ENCODE peak calls at places on chromosomes 1 and 21, in eight cellular contexts. L, P, G, C, Q, K, D and O are unnamed samples.

GRCh38 chr1:211468595-211468994 is 23.4 kb downstream of the RD3 start:
- DNase-seq in L (no peak), P (no peak), G (no peak), C (no peak), Q (no peak), K (no peak), D (no peak), O (no peak)

GRCh38 chr1:172719066-172719627 is 60.2 kb downstream of the FASLG start:
- DNase-seq in L (no peak), P (peak), G (no peak), C (peak), Q (no peak), K (no peak), D (no peak), O (no peak)

GRCh38 chr1:7387053-7387861 is 383.8 kb upstream of the VAMP3 start:
- DNase-seq in L (peak), P (peak), G (no peak), C (peak), Q (peak), K (peak), D (peak), O (peak)

GRCh38 chr1:21623411-21623961 is 45.7 kb downstream of the RAP1GAP start:
- DNase-seq in L (peak), P (peak), G (no peak), C (peak), Q (no peak), K (no peak), D (no peak), O (no peak)

GRCh38 chr21:32314806-32315205 is 16.2 kb downstream of the MRAP start:
- DNase-seq in L (no peak), P (no peak), G (no peak), C (no peak), Q (no peak), K (no peak), D (no peak), O (no peak)

GRCh38 chr1:212981571-212982328 is 31.4 kb downstream of the VASH2 start:
- DNase-seq in L (no peak), P (no peak), G (no peak), C (no peak), Q (peak), K (peak), D (no peak), O (no peak)

GRCh38 chr1:19033926-19034680 is 77.6 kb upstream of the IFFO2 start:
- DNase-seq in L (no peak), P (peak), G (no peak), C (peak), Q (no peak), K (peak), D (peak), O (no peak)

GRCh38 chr1:173798078-173798477 is 26.4 kb upstream of the DARS2 start:
- DNase-seq in L (no peak), P (peak), G (no peak), C (peak), Q (no peak), K (no peak), D (no peak), O (no peak)

GRCh38 chr1:28885472-28885877 is 28.9 kb upstream of the EPB41 start:
- DNase-seq in L (no peak), P (no peak), G (no peak), C (no peak), Q (peak), K (peak), D (no peak), O (no peak)

GRCh38 chr21:35220301-35220700 is 171.2 kb upstream of the RUNX1 start:
- DNase-seq in L (no peak), P (no peak), G (no peak), C (no peak), Q (no peak), K (no peak), D (no peak), O (no peak)

GRCh38 chr1:230167419-230167852 is 100.4 kb downstream of the GALNT2 start:
- DNase-seq in L (no peak), P (peak), G (no peak), C (peak), Q (peak), K (peak), D (no peak), O (no peak)

GRCh38 chr1:29650041-29650400 is 413.7 kb downstream of the PTPRU start:
- DNase-seq in L (no peak), P (peak), G (no peak), C (peak), Q (no peak), K (no peak), D (no peak), O (no peak)

GRCh38 chr21:25878334-25878733 is 143.6 kb downstream of the GABPA start:
- DNase-seq in L (no peak), P (peak), G (no peak), C (peak), Q (no peak), K (no peak), D (no peak), O (no peak)

GRCh38 chr1:80217377-80217986 is 1211.0 kb upstream of the ADGRL4 start:
- DNase-seq in L (no peak), P (peak), G (no peak), C (peak), Q (no peak), K (peak), D (no peak), O (no peak)

GRCh38 chr1:152623203-152623844 is 421 bp upstream of the LCE3A start:
- DNase-seq in L (no peak), P (no peak), G (no peak), C (peak), Q (no peak), K (no peak), D (no peak), O (no peak)

GRCh38 chr1:204842892-204843291 is 27.8 kb upstream of the NFASC start:
- DNase-seq in L (no peak), P (no peak), G (no peak), C (no peak), Q (no peak), K (no peak), D (no peak), O (no peak)

GRCh38 chr1:192579319-192579738 is 3.8 kb downstream of the RGS1 start:
- DNase-seq in L (no peak), P (peak), G (no peak), C (no peak), Q (no peak), K (no peak), D (no peak), O (no peak)

GRCh38 chr1:226838456-226838855 is 32.0 kb upstream of the PSEN2 start:
- DNase-seq in L (no peak), P (no peak), G (no peak), C (no peak), Q (no peak), K (no peak), D (no peak), O (no peak)

GRCh38 chr21:28106370-28106890 is 886.2 kb downstream of the LTN1 start:
- DNase-seq in L (no peak), P (no peak), G (no peak), C (no peak), Q (no peak), K (no peak), D (no peak), O (no peak)

GRCh38 chr1:8022395-8023286 is 3.5 kb downstream of the ERRFI1 start:
- DNase-seq in L (no peak), P (no peak), G (no peak), C (no peak), Q (no peak), K (no peak), D (no peak), O (no peak)

GRCh38 chr1:226687476-226687875 is 51.6 kb downstream of the ITPKB start:
- DNase-seq in L (no peak), P (no peak), G (peak), C (no peak), Q (no peak), K (no peak), D (peak), O (no peak)

GRCh38 chr1:201633811-201634210 is 94.9 kb downstream of the NAV1 start:
- DNase-seq in L (no peak), P (no peak), G (no peak), C (no peak), Q (no peak), K (no peak), D (no peak), O (no peak)

GRCh38 chr1:165845992-165846748 is 18.8 kb downstream of the UCK2 start:
- DNase-seq in L (no peak), P (no peak), G (no peak), C (no peak), Q (no peak), K (no peak), D (no peak), O (no peak)

GRCh38 chr1:109161836-109162606 is 48.1 kb downstream of the ELAPOR1 start:
- DNase-seq in L (no peak), P (peak), G (no peak), C (peak), Q (no peak), K (no peak), D (peak), O (no peak)

GRCh38 chr1:96306809-96307208 is 414.8 kb upstream of the PTBP2 start:
- DNase-seq in L (no peak), P (peak), G (no peak), C (peak), Q (no peak), K (no peak), D (no peak), O (no peak)

GRCh38 chr21:45556645-45557601 is 14.7 kb upstream of the SLC19A1 start:
- DNase-seq in L (peak), P (peak), G (no peak), C (no peak), Q (peak), K (peak), D (peak), O (no peak)

GRCh38 chr1:151822404-151822803 is 9.2 kb downstream of the RORC start:
- DNase-seq in L (no peak), P (no peak), G (no peak), C (no peak), Q (no peak), K (no peak), D (no peak), O (no peak)

GRCh38 chr1:176241385-176242015 is 34.4 kb upstream of the COP1 start:
- DNase-seq in L (no peak), P (peak), G (no peak), C (peak), Q (no peak), K (no peak), D (no peak), O (no peak)

GRCh38 chr1:19049798-19050197 is 93.3 kb upstream of the IFFO2 start:
- DNase-seq in L (no peak), P (no peak), G (no peak), C (no peak), Q (no peak), K (no peak), D (no peak), O (no peak)

GRCh38 chr21:25561668-25562641 is 45.3 kb downstream of the MRPL39 start:
- DNase-seq in L (peak), P (peak), G (peak), C (no peak), Q (peak), K (peak), D (peak), O (peak)

GRCh38 chr1:53654216-53655210 is 84.5 kb downstream of the GLIS1 start:
- DNase-seq in L (peak), P (no peak), G (no peak), C (no peak), Q (no peak), K (no peak), D (peak), O (no peak)

GRCh38 chr1:56901720-56902119 is 47.1 kb downstream of the C8A start:
- DNase-seq in L (no peak), P (peak), G (no peak), C (no peak), Q (no peak), K (no peak), D (no peak), O (no peak)

GRCh38 chr1:43554444-43554992 is 23.8 kb downstream of the PTPRF start:
- DNase-seq in L (no peak), P (peak), G (no peak), C (peak), Q (peak), K (peak), D (no peak), O (no peak)

GRCh38 chr1:155043259-155043658 is 7.9 kb upstream of the ADAM15 start:
- DNase-seq in L (no peak), P (no peak), G (no peak), C (no peak), Q (no peak), K (no peak), D (no peak), O (no peak)

GRCh38 chr21:43815107-43815742 is 25.8 kb downstream of the RRP1 start:
- DNase-seq in L (no peak), P (no peak), G (no peak), C (no peak), Q (peak), K (peak), D (no peak), O (no peak)

GRCh38 chr1:109794319-109795132 is 30.8 kb upstream of the EPS8L3 start:
- DNase-seq in L (peak), P (no peak), G (no peak), C (no peak), Q (peak), K (peak), D (no peak), O (no peak)

GRCh38 chr1:3471356-3472087 is 17.1 kb downstream of the ARHGEF16 start:
- DNase-seq in L (no peak), P (peak), G (no peak), C (no peak), Q (peak), K (peak), D (peak), O (no peak)

GRCh38 chr1:225881081-225882007 is 836 bp downstream of the TMEM63A start:
- DNase-seq in L (peak), P (peak), G (peak), C (peak), Q (peak), K (peak), D (peak), O (no peak)

GRCh38 chr1:81950037-81950436 is 149.3 kb downstream of the ADGRL2 start:
- DNase-seq in L (no peak), P (no peak), G (no peak), C (no peak), Q (no peak), K (no peak), D (no peak), O (no peak)

GRCh38 chr1:81950845-81951244 is 150.1 kb downstream of the ADGRL2 start:
- DNase-seq in L (no peak), P (no peak), G (no peak), C (no peak), Q (no peak), K (no peak), D (no peak), O (no peak)

GRCh38 chr1:81949421-81949820 is 148.7 kb downstream of the ADGRL2 start:
- DNase-seq in L (no peak), P (peak), G (no peak), C (no peak), Q (no peak), K (no peak), D (no peak), O (no peak)

DNA sequence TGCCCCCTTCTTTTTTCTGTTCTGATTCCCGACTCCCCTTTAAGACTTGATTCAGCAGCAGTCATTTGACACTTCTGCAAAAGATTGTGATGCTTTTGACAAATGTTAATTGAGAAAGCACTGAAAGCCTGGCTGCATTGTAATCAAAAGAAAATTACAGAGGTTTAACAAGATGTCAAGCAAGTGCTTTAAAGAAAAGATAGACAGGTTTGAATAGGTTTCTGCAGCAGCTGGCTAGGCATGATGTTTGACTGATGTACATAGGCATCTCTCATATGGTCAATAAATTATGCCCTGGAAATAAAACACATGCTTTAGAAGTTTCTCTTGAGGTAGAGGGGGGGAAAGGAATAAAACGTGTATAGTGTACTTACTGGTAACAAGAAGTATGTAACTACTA is 147.8 kb downstream of the ADGRL2 start:
- DNase-seq in L (no peak), P (no peak), G (no peak), C (no peak), Q (no peak), K (no peak), D (no peak), O (no peak)
- TF ChIP-seq CTCF in L (no peak), P (no peak), G (no peak), C (no peak), Q (no peak), K (no peak), D (no peak), O (no peak)

GRCh38 chr1:116556289-116557006 is 14.4 kb downstream of the CD58 start:
- DNase-seq in L (no peak), P (peak), G (peak), C (peak), Q (no peak), K (no peak), D (no peak), O (no peak)
- TF ChIP-seq CTCF in L (no peak), P (peak), G (no peak), C (peak), Q (no peak), K (no peak), D (no peak), O (no peak)

GRCh38 chr1:160219062-160219929 is 14.1 kb downstream of the PEA15 start:
- DNase-seq in L (peak), P (peak), G (no peak), C (peak), Q (peak), K (peak), D (no peak), O (no peak)
- TF ChIP-seq CTCF in L (peak), P (peak), G (no peak), C (peak), Q (peak), K (peak), D (peak), O (peak)

GRCh38 chr1:156319664-156320063 is 18.4 kb downstream of the CCT3 start:
- DNase-seq in L (no peak), P (peak), G (no peak), C (peak), Q (no peak), K (no peak), D (no peak), O (no peak)
- TF ChIP-seq CTCF in L (no peak), P (peak), G (peak), C (peak), Q (peak), K (peak), D (peak), O (peak)

DNA sequence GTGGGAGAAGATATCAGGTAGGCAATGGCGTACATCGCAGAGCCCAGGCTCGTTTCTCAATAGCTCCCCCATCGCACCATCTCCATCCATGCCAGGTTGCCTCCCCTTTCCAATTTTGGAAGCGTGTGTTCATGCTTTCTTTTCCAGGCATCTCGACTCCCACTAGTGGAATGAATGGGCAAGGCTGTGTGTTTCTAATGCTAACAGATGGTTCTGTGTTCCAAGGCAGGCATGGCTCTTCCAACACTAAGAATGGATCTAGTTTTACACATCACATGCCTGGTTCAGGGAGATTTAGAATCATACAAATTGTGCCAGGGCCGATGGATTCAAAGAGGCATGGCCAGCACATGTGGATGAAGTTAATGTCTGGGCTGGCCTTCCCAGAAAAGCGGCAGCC is 438.6 kb downstream of the PRDM2 start:
- DNase-seq in L (no peak), P (no peak), G (no peak), C (no peak), Q (no peak), K (no peak), D (no peak), O (no peak)
- TF ChIP-seq CTCF in L (no peak), P (peak), G (no peak), C (peak), Q (no peak), K (peak), D (no peak), O (no peak)